ENCODE peak calls at places on chromosomes 5 and 9, in eight cellular contexts. One of them, this sample, is unnamed.

GRCh38 chr5:124079062-124079461 is 567.1 kb downstream of the CSNK1G3 start:
- DNase-seq in astrocyte of the cerebellum: no peak
- DNase-seq in cardiac fibroblast: peak; percentile 16
- DNase-seq in neural progenitor cell: no peak
- DNase-seq in left ventricle myocardium inferior: no peak
- DNase-seq in dorsolateral prefrontal cortex: no peak
- DNase-seq in gastrocnemius medialis: no peak
- DNase-seq in PC-3: no peak
- DNase-seq in this sample: no peak

GRCh38 chr5:56567278-56567677 is 248.1 kb upstream of the MAP3K1 start:
- DNase-seq in astrocyte of the cerebellum: no peak
- DNase-seq in cardiac fibroblast: no peak
- DNase-seq in neural progenitor cell: no peak
- DNase-seq in left ventricle myocardium inferior: no peak
- DNase-seq in dorsolateral prefrontal cortex: no peak
- DNase-seq in gastrocnemius medialis: no peak
- DNase-seq in PC-3: no peak
- DNase-seq in this sample: no peak

GRCh38 chr9:112780637-112781036 is 30.1 kb downstream of the SNX30 start:
- DNase-seq in astrocyte of the cerebellum: no peak
- DNase-seq in cardiac fibroblast: no peak
- DNase-seq in neural progenitor cell: no peak
- DNase-seq in left ventricle myocardium inferior: no peak
- DNase-seq in dorsolateral prefrontal cortex: no peak
- DNase-seq in gastrocnemius medialis: no peak
- DNase-seq in PC-3: no peak
- DNase-seq in this sample: no peak

GRCh38 chr5:16446993-16447392 is 18.6 kb downstream of the ZNF622 start:
- DNase-seq in astrocyte of the cerebellum: no peak
- DNase-seq in cardiac fibroblast: no peak
- DNase-seq in neural progenitor cell: no peak
- DNase-seq in left ventricle myocardium inferior: no peak
- DNase-seq in dorsolateral prefrontal cortex: no peak
- DNase-seq in gastrocnemius medialis: no peak
- DNase-seq in PC-3: no peak
- DNase-seq in this sample: no peak

GRCh38 chr9:130193531-130194405 is 21.6 kb downstream of the NCS1 start:
- DNase-seq in astrocyte of the cerebellum: no peak
- DNase-seq in cardiac fibroblast: no peak
- DNase-seq in neural progenitor cell: peak; percentile 58
- DNase-seq in left ventricle myocardium inferior: no peak
- DNase-seq in dorsolateral prefrontal cortex: no peak
- DNase-seq in gastrocnemius medialis: peak; percentile 11
- DNase-seq in PC-3: no peak
- DNase-seq in this sample: no peak

GRCh38 chr9:107177857-107178256 is 105.2 kb upstream of the RAD23B start:
- DNase-seq in astrocyte of the cerebellum: no peak
- DNase-seq in cardiac fibroblast: no peak
- DNase-seq in neural progenitor cell: no peak
- DNase-seq in left ventricle myocardium inferior: no peak
- DNase-seq in dorsolateral prefrontal cortex: no peak
- DNase-seq in gastrocnemius medialis: no peak
- DNase-seq in PC-3: no peak
- DNase-seq in this sample: no peak

GRCh38 chr5:171705830-171706229 is 79.8 kb upstream of the SMIM23 start:
- DNase-seq in astrocyte of the cerebellum: no peak
- DNase-seq in cardiac fibroblast: no peak
- DNase-seq in neural progenitor cell: no peak
- DNase-seq in left ventricle myocardium inferior: no peak
- DNase-seq in dorsolateral prefrontal cortex: no peak
- DNase-seq in gastrocnemius medialis: no peak
- DNase-seq in PC-3: no peak
- DNase-seq in this sample: no peak

GRCh38 chr9:22054076-22054475 is 45.0 kb upstream of the CDKN2B start:
- DNase-seq in astrocyte of the cerebellum: no peak
- DNase-seq in cardiac fibroblast: peak; percentile 64
- DNase-seq in neural progenitor cell: no peak
- DNase-seq in left ventricle myocardium inferior: no peak
- DNase-seq in dorsolateral prefrontal cortex: no peak
- DNase-seq in gastrocnemius medialis: no peak
- DNase-seq in PC-3: no peak
- DNase-seq in this sample: no peak

GRCh38 chr5:154063372-154063771 is 24.6 kb downstream of the MFAP3 start:
- DNase-seq in astrocyte of the cerebellum: no peak
- DNase-seq in cardiac fibroblast: no peak
- DNase-seq in neural progenitor cell: no peak
- DNase-seq in left ventricle myocardium inferior: no peak
- DNase-seq in dorsolateral prefrontal cortex: no peak
- DNase-seq in gastrocnemius medialis: no peak
- DNase-seq in PC-3: no peak
- DNase-seq in this sample: no peak

GRCh38 chr9:111662851-111663823 is 1.7 kb downstream of the GNG10 start:
- DNase-seq in astrocyte of the cerebellum: no peak
- DNase-seq in cardiac fibroblast: no peak
- DNase-seq in neural progenitor cell: peak; percentile 11
- DNase-seq in left ventricle myocardium inferior: no peak
- DNase-seq in dorsolateral prefrontal cortex: no peak
- DNase-seq in gastrocnemius medialis: no peak
- DNase-seq in PC-3: no peak
- DNase-seq in this sample: no peak
- H3K4me3 ChIP-seq in astrocyte of the cerebellum: peak overlapping the region; percentile 76
- H3K4me3 ChIP-seq in cardiac fibroblast: peak overlapping the region; percentile 88
- H3K4me3 ChIP-seq in neural progenitor cell: peak overlapping the region; percentile 94
- H3K4me3 ChIP-seq in left ventricle myocardium inferior: peak overlapping the region; percentile 85
- H3K4me3 ChIP-seq in dorsolateral prefrontal cortex: peak overlapping the region; percentile 62
- H3K4me3 ChIP-seq in gastrocnemius medialis: no peak overlapping the region
- H3K4me3 ChIP-seq in PC-3: peak overlapping the region; percentile 83
- H3K4me3 ChIP-seq in this sample: peak overlapping the region; percentile 83

GRCh38 chr9:137581361-137582285 is 2.9 kb upstream of the DPH7 start:
- DNase-seq in astrocyte of the cerebellum: no peak
- DNase-seq in cardiac fibroblast: no peak
- DNase-seq in neural progenitor cell: no peak
- DNase-seq in left ventricle myocardium inferior: no peak
- DNase-seq in dorsolateral prefrontal cortex: no peak
- DNase-seq in gastrocnemius medialis: no peak
- DNase-seq in PC-3: no peak
- DNase-seq in this sample: no peak
- TF ChIP-seq CTCF in astrocyte of the cerebellum: no peak
- TF ChIP-seq CTCF in cardiac fibroblast: no peak
- TF ChIP-seq CTCF in neural progenitor cell: no peak
- TF ChIP-seq CTCF in left ventricle myocardium inferior: no peak
- TF ChIP-seq CTCF in dorsolateral prefrontal cortex: no peak
- TF ChIP-seq CTCF in gastrocnemius medialis: no peak
- TF ChIP-seq CTCF in PC-3: no peak
- TF ChIP-seq CTCF in this sample: no peak

DNA sequence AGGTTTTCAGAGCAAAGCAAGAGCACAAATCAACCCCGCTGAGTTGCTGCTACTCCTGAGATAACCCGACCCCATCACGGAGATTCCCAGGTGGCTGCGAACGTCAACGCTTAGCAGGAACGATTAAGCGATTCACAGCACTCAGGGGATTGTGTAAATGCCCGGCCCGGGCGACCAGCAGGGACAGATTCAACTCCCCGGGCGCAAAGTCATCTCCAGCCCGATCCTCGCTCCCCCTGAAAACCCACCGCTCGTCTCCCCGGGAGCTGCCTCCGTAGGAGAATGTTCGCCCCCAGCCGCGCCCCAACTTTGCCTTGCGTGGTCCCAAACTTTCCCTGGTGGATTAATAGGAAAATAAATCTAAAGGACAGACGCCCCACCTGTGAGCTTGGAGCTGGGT is 685 bp downstream of the SLC24A2 start:
- DNase-seq in astrocyte of the cerebellum: no peak
- DNase-seq in cardiac fibroblast: no peak
- DNase-seq in neural progenitor cell: peak; percentile 83
- DNase-seq in left ventricle myocardium inferior: no peak
- DNase-seq in dorsolateral prefrontal cortex: peak; percentile 39
- DNase-seq in gastrocnemius medialis: no peak
- DNase-seq in PC-3: no peak
- DNase-seq in this sample: no peak
- H3K4me3 ChIP-seq in astrocyte of the cerebellum: no peak overlapping the region
- H3K4me3 ChIP-seq in cardiac fibroblast: no peak overlapping the region
- H3K4me3 ChIP-seq in neural progenitor cell: peak overlapping the region; percentile 69
- H3K4me3 ChIP-seq in left ventricle myocardium inferior: peak overlapping the region; percentile 53
- H3K4me3 ChIP-seq in dorsolateral prefrontal cortex: peak overlapping the region; percentile 72
- H3K4me3 ChIP-seq in gastrocnemius medialis: no peak overlapping the region
- H3K4me3 ChIP-seq in PC-3: no peak overlapping the region
- H3K4me3 ChIP-seq in this sample: no peak overlapping the region

DNA sequence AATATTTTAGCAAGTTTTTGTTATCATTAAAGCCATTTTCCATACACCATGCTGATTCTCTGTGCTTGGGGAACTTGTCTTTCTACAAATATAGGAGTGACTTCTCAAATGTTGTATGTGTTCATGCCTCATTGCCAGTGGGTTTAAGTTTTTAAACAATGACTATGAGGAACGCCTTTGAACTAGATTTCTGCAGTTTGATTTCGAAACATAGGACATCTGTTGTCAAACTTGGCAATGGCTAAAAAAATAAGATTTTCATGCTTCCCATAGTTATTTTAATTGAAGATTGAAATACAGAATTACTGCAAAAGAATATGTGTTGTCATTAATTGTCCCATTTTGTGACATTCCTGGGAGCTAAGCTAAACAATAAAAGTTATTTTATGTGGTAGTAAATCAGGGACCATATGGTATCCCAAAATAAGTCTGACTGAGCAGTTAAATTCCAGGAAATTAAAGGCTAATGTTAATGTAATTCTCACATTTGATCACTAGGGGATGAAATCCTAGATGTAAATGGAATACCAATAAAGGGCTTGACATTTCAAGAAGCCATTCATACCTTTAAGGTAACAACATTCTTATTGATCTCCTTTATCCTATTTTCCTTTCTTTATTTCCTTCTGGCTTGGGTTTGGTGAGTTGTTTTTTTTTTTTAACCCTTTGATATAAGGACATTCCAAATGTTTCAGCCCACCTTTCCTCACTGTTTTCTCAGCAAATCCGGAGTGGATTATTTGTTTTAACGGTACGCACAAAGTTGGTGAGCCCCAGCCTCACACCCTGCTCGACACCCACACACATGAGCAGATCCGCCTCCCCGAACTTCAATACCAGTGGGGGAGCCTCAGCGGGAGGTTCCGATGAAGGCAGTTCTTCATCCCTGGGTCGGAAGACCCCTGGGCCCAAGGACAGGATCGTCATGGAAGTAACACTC is 116.7 kb downstream of the GOLPH3 start:
- DNase-seq in astrocyte of the cerebellum: no peak
- DNase-seq in cardiac fibroblast: peak; percentile 58
- DNase-seq in neural progenitor cell: no peak
- DNase-seq in left ventricle myocardium inferior: no peak
- DNase-seq in dorsolateral prefrontal cortex: no peak
- DNase-seq in gastrocnemius medialis: no peak
- DNase-seq in PC-3: peak; percentile 79
- DNase-seq in this sample: no peak
- TF ChIP-seq CTCF in astrocyte of the cerebellum: no peak
- TF ChIP-seq CTCF in cardiac fibroblast: peak; percentile 35
- TF ChIP-seq CTCF in neural progenitor cell: peak; percentile 39
- TF ChIP-seq CTCF in left ventricle myocardium inferior: peak; percentile 38
- TF ChIP-seq CTCF in dorsolateral prefrontal cortex: no peak
- TF ChIP-seq CTCF in gastrocnemius medialis: peak; percentile 21
- TF ChIP-seq CTCF in PC-3: peak; percentile 58
- TF ChIP-seq CTCF in this sample: no peak

DNA sequence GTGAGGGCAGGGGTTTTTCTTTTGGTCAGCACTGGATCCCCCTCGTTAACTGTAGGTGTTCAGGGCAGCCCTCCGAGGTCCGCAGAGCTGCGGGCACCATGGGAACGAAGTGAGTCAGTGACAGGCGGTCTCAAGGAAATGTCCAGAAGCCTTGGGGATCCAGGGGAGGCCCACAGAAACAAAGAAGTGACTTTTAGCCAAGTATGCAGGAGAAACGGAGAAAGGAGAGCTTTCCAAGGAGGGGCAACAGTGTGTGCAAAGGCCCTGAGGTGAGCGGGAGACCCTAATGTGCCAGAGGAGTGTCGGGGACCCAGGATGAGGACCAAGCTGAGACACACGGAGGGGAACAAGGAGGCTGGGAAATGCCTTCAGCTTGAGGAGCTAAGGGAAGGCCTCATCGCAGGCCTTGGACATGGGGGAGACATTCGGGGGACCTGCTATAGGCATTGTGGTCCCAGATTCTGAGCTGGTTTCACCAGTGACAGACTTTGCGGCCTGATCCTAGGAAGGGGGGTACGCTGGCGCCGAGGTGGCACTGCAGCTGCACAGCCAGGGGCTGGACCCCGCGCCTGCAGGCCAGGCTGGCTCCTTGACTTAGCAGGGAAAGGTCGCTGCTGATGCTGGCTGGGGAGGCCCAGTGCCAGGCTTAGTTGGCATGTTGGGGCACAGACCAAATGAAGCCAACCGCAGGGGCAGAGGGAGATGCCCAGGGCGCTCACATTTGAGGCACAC is 3.3 kb downstream of the LTC4S start:
- DNase-seq in astrocyte of the cerebellum: no peak
- DNase-seq in cardiac fibroblast: peak; percentile 5
- DNase-seq in neural progenitor cell: no peak
- DNase-seq in left ventricle myocardium inferior: no peak
- DNase-seq in dorsolateral prefrontal cortex: no peak
- DNase-seq in gastrocnemius medialis: no peak
- DNase-seq in PC-3: no peak
- DNase-seq in this sample: no peak
- H3K4me3 ChIP-seq in astrocyte of the cerebellum: no peak overlapping the region
- H3K4me3 ChIP-seq in cardiac fibroblast: no peak overlapping the region
- H3K4me3 ChIP-seq in neural progenitor cell: peak overlapping the region; percentile 67
- H3K4me3 ChIP-seq in left ventricle myocardium inferior: peak overlapping the region; percentile 80
- H3K4me3 ChIP-seq in dorsolateral prefrontal cortex: peak overlapping the region; percentile 62
- H3K4me3 ChIP-seq in gastrocnemius medialis: peak overlapping the region; percentile 65
- H3K4me3 ChIP-seq in PC-3: peak overlapping the region; percentile 76
- H3K4me3 ChIP-seq in this sample: peak overlapping the region; percentile 64

GRCh38 chr5:76867827-76868693 is 18.2 kb downstream of the S100Z start:
- DNase-seq in astrocyte of the cerebellum: peak; percentile 61
- DNase-seq in cardiac fibroblast: peak; percentile 87
- DNase-seq in neural progenitor cell: peak; percentile 81
- DNase-seq in left ventricle myocardium inferior: peak; percentile 58
- DNase-seq in dorsolateral prefrontal cortex: peak; percentile 78
- DNase-seq in gastrocnemius medialis: no peak
- DNase-seq in PC-3: peak; percentile 75
- DNase-seq in this sample: peak; percentile 16
- TF ChIP-seq CTCF in astrocyte of the cerebellum: peak; percentile 83
- TF ChIP-seq CTCF in cardiac fibroblast: peak; percentile 82
- TF ChIP-seq CTCF in neural progenitor cell: peak; percentile 91
- TF ChIP-seq CTCF in left ventricle myocardium inferior: peak; percentile 88
- TF ChIP-seq CTCF in dorsolateral prefrontal cortex: peak; percentile 88
- TF ChIP-seq CTCF in gastrocnemius medialis: peak; percentile 47
- TF ChIP-seq CTCF in PC-3: peak; percentile 72
- TF ChIP-seq CTCF in this sample: peak; percentile 63

DNA sequence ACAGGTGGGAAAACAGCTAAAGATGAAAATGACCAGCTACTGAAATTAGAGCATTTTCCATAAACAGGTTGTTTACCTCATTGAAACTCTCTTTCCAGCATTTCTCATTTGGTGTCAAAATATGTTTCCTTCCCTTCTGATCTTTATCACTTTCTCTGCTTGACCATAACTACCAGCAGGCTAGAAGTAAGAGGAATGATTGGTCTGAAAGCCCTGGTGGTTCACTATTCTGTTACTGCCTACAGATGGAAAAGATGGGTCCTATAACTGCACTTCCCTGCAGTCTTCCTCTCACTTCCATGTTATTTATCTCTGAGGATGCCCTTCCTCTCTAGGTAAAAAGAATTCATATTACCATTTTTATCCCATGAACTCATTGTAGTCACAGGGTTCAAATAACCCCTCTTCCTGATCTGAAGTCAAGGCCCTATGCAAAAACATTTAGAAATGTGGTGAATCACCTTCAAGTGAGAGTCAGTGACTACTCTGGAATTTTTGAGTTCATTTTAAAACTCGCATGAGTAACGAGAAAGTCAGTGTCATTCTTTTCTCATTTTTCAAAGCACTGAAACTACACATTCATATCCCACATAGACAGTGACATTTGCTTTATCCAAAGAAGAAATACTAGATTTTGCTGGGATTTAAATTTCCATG is 51.6 kb downstream of the ZNF474 start:
- DNase-seq in astrocyte of the cerebellum: peak; percentile 29
- DNase-seq in cardiac fibroblast: peak; percentile 96
- DNase-seq in neural progenitor cell: no peak
- DNase-seq in left ventricle myocardium inferior: no peak
- DNase-seq in dorsolateral prefrontal cortex: no peak
- DNase-seq in gastrocnemius medialis: no peak
- DNase-seq in PC-3: peak; percentile 72
- DNase-seq in this sample: no peak
- H3K4me3 ChIP-seq in astrocyte of the cerebellum: no peak overlapping the region
- H3K4me3 ChIP-seq in cardiac fibroblast: peak overlapping the region; percentile 24
- H3K4me3 ChIP-seq in neural progenitor cell: no peak overlapping the region
- H3K4me3 ChIP-seq in left ventricle myocardium inferior: no peak overlapping the region
- H3K4me3 ChIP-seq in dorsolateral prefrontal cortex: no peak overlapping the region
- H3K4me3 ChIP-seq in gastrocnemius medialis: no peak overlapping the region
- H3K4me3 ChIP-seq in PC-3: peak overlapping the region; percentile 23
- H3K4me3 ChIP-seq in this sample: peak overlapping the region; percentile 7

This sample was measured in AG04449.